ENCODE peak calls at places on chromosomes 13 and 19, in four cellular contexts. One of them, this sample, is unnamed.

GRCh38 chr19:54160948-54161347 is 1.4 kb upstream of the LENG1 start:
- DNase-seq in small intestine: no peak
- DNase-seq in SHP77 treated with DMSO at 0.1 percent for 48 hours: no peak
- DNase-seq in neural crest cell: no peak
- DNase-seq in this sample: no peak

GRCh38 chr13:112105244-112105681 is 38.3 kb downstream of the SOX1 start:
- DNase-seq in neural crest cell: no peak
- DNase-seq in SHP77 treated with DMSO at 0.1 percent for 48 hours: no peak
- DNase-seq in small intestine: no peak
- DNase-seq in this sample: no peak

GRCh38 chr19:33280351-33280921 is 21.9 kb downstream of the CEBPA start:
- DNase-seq in SHP77 treated with DMSO at 0.1 percent for 48 hours: no peak
- DNase-seq in neural crest cell: no peak
- DNase-seq in small intestine: no peak
- DNase-seq in this sample: no peak

GRCh38 chr13:112184261-112184660 is 117.3 kb downstream of the SOX1 start:
- DNase-seq in small intestine: no peak
- DNase-seq in SHP77 treated with DMSO at 0.1 percent for 48 hours: no peak
- DNase-seq in neural crest cell: no peak
- DNase-seq in this sample: no peak

GRCh38 chr13:51315658-51316057 is 23.8 kb upstream of the SERPINE3 start:
- DNase-seq in neural crest cell: no peak
- DNase-seq in small intestine: no peak
- DNase-seq in SHP77 treated with DMSO at 0.1 percent for 48 hours: no peak
- DNase-seq in this sample: peak; percentile 25

GRCh38 chr19:49393871-49394270 is 5.8 kb downstream of the KASH5 start:
- DNase-seq in small intestine: no peak
- DNase-seq in neural crest cell: no peak
- DNase-seq in SHP77 treated with DMSO at 0.1 percent for 48 hours: no peak
- DNase-seq in this sample: no peak

GRCh38 chr13:100100115-100100879 is 11.4 kb downstream of the PCCA start:
- DNase-seq in small intestine: peak; percentile 4
- DNase-seq in neural crest cell: no peak
- DNase-seq in SHP77 treated with DMSO at 0.1 percent for 48 hours: no peak
- DNase-seq in this sample: peak; percentile 67

GRCh38 chr19:46503848-46504453 is 8.3 kb upstream of the PNMA8B start:
- DNase-seq in neural crest cell: no peak
- DNase-seq in SHP77 treated with DMSO at 0.1 percent for 48 hours: no peak
- DNase-seq in small intestine: no peak
- DNase-seq in this sample: no peak

GRCh38 chr13:39612023-39612637 is 9.1 kb upstream of the LHFPL6 start:
- DNase-seq in SHP77 treated with DMSO at 0.1 percent for 48 hours: peak; percentile 43
- DNase-seq in small intestine: peak; percentile 70
- DNase-seq in neural crest cell: peak; percentile 71
- DNase-seq in this sample: peak; percentile 86

GRCh38 chr13:59771272-59771671 is 392.5 kb downstream of the DIAPH3 start:
- DNase-seq in neural crest cell: no peak
- DNase-seq in small intestine: peak; percentile 35
- DNase-seq in SHP77 treated with DMSO at 0.1 percent for 48 hours: no peak
- DNase-seq in this sample: peak; percentile 48

GRCh38 chr19:1460033-1460995 is 10.4 kb downstream of the APC2 start:
- DNase-seq in SHP77 treated with DMSO at 0.1 percent for 48 hours: no peak
- DNase-seq in small intestine: no peak
- DNase-seq in neural crest cell: no peak
- DNase-seq in this sample: no peak

GRCh38 chr19:55545913-55546495 is 661 bp upstream of the SBK3 start:
- DNase-seq in small intestine: no peak
- DNase-seq in SHP77 treated with DMSO at 0.1 percent for 48 hours: no peak
- DNase-seq in neural crest cell: no peak
- DNase-seq in this sample: no peak

GRCh38 chr13:36918246-36919060 is 1.6 kb downstream of the SMAD9 start:
- DNase-seq in SHP77 treated with DMSO at 0.1 percent for 48 hours: no peak
- DNase-seq in neural crest cell: no peak
- DNase-seq in small intestine: no peak
- DNase-seq in this sample: peak; percentile 29

GRCh38 chr13:52010890-52011689 is at the start of gene ATP7B:
- DNase-seq in neural crest cell: no peak
- DNase-seq in SHP77 treated with DMSO at 0.1 percent for 48 hours: no peak
- DNase-seq in small intestine: peak; percentile 59
- DNase-seq in this sample: no peak

GRCh38 chr13:65932013-65932412 is 1298.1 kb downstream of the PCDH9 start:
- DNase-seq in SHP77 treated with DMSO at 0.1 percent for 48 hours: no peak
- DNase-seq in neural crest cell: no peak
- DNase-seq in small intestine: no peak
- DNase-seq in this sample: no peak

GRCh38 chr19:28289294-28290063 is 923.5 kb downstream of the UQCRFS1 start:
- DNase-seq in small intestine: no peak
- DNase-seq in SHP77 treated with DMSO at 0.1 percent for 48 hours: peak; percentile 89
- DNase-seq in neural crest cell: no peak
- DNase-seq in this sample: peak; percentile 46

GRCh38 chr13:113411216-113412023 is 41.9 kb downstream of the ADPRHL1 start:
- DNase-seq in neural crest cell: no peak
- DNase-seq in SHP77 treated with DMSO at 0.1 percent for 48 hours: no peak
- DNase-seq in small intestine: no peak
- DNase-seq in this sample: peak; percentile 78

GRCh38 chr13:65943711-65944110 is 1286.4 kb downstream of the PCDH9 start:
- DNase-seq in SHP77 treated with DMSO at 0.1 percent for 48 hours: no peak
- DNase-seq in small intestine: no peak
- DNase-seq in neural crest cell: no peak
- DNase-seq in this sample: peak; percentile 68

GRCh38 chr19:38684078-38684861 is 36.8 kb downstream of the ACTN4 start:
- DNase-seq in small intestine: peak; percentile 97
- DNase-seq in neural crest cell: no peak
- DNase-seq in SHP77 treated with DMSO at 0.1 percent for 48 hours: peak; percentile 87
- DNase-seq in this sample: peak; percentile 96

GRCh38 chr19:54674021-54674617 is 11.3 kb downstream of the LILRB4 start:
- DNase-seq in neural crest cell: no peak
- DNase-seq in SHP77 treated with DMSO at 0.1 percent for 48 hours: peak; percentile 44
- DNase-seq in small intestine: peak; percentile 18
- DNase-seq in this sample: peak; percentile 59

GRCh38 chr19:1747285-1748114 is 5.8 kb upstream of the ONECUT3 start:
- DNase-seq in neural crest cell: no peak
- DNase-seq in SHP77 treated with DMSO at 0.1 percent for 48 hours: no peak
- DNase-seq in small intestine: peak; percentile 54
- DNase-seq in this sample: peak; percentile 94

GRCh38 chr19:7337380-7338194 is 11.2 kb upstream of the ARHGEF18 start:
- DNase-seq in SHP77 treated with DMSO at 0.1 percent for 48 hours: no peak
- DNase-seq in small intestine: no peak
- DNase-seq in neural crest cell: no peak
- DNase-seq in this sample: no peak

GRCh38 chr19:35059799-35060091 is 18.2 kb downstream of the HPN start:
- DNase-seq in neural crest cell: no peak
- DNase-seq in SHP77 treated with DMSO at 0.1 percent for 48 hours: no peak
- DNase-seq in small intestine: no peak
- DNase-seq in this sample: no peak

GRCh38 chr19:17441241-17442135 is 7.0 kb downstream of the TMEM221 start:
- DNase-seq in SHP77 treated with DMSO at 0.1 percent for 48 hours: no peak
- DNase-seq in neural crest cell: peak; percentile 31
- DNase-seq in small intestine: no peak
- DNase-seq in this sample: peak; percentile 56

GRCh38 chr13:63107163-63107935 is 1691.7 kb upstream of the PCDH20 start:
- DNase-seq in neural crest cell: no peak
- DNase-seq in SHP77 treated with DMSO at 0.1 percent for 48 hours: peak; percentile 25
- DNase-seq in small intestine: no peak
- DNase-seq in this sample: no peak